ENCODE peak calls at places on chromosomes 1 and 21, in nine cellular contexts. M, E, Y, L, A, D, K, H and I are unnamed samples.
A peak's percentile ranks its signal among the peaks of the same experiment; 100 is the strongest.

GRCh38 chr1:206114692-206115430 is 2.3 kb downstream of the AVPR1B start:
- DNase-seq in M (no peak), E (no peak), Y (no peak), L (no peak), A (no peak), D (no peak), K (no peak), H (no peak), I (no peak)

GRCh38 chr1:60280764-60281278 is 207.3 kb upstream of the C1orf87 start:
- DNase-seq in M (no peak), E (no peak), Y (no peak), L (no peak), A (no peak), D (no peak), K (no peak), H (no peak), I (peak; percentile 69)

GRCh38 chr1:55893155-55893554 is 678.0 kb upstream of the USP24 start:
- DNase-seq in M (peak; percentile 43), E (peak; percentile 43), Y (no peak), L (peak; percentile 73), A (peak; percentile 28), D (peak; percentile 54), K (no peak), H (peak; percentile 48), I (no peak)

GRCh38 chr1:190373705-190374336 is 103.8 kb downstream of the BRINP3 start:
- DNase-seq in M (no peak), E (peak; percentile 37), Y (no peak), L (peak; percentile 41), A (no peak), D (peak; percentile 18), K (peak; percentile 4), H (peak; percentile 51), I (no peak)

GRCh38 chr1:15455522-15455921 is 1.0 kb upstream of the CELA2A start:
- DNase-seq in M (no peak), E (no peak), Y (no peak), L (peak; percentile 68), A (peak; percentile 72), D (peak; percentile 49), K (no peak), H (no peak), I (no peak)

GRCh38 chr21:46099476-46099875 is 1.6 kb downstream of the COL6A2 start:
- DNase-seq in M (no peak), E (peak; percentile 55), Y (no peak), L (peak; percentile 54), A (peak; percentile 66), D (no peak), K (peak; percentile 20), H (no peak), I (peak; percentile 68)

GRCh38 chr1:230581446-230582079 is 60.7 kb upstream of the COG2 start:
- DNase-seq in M (no peak), E (no peak), Y (no peak), L (no peak), A (no peak), D (no peak), K (no peak), H (peak; percentile 76), I (no peak)

GRCh38 chr1:116923421-116923820 is 13.7 kb downstream of the PTGFRN start:
- DNase-seq in M (no peak), E (no peak), Y (no peak), L (no peak), A (no peak), D (no peak), K (no peak), H (no peak), I (no peak)

GRCh38 chr1:154403300-154403943 is 1.7 kb upstream of the IL6R start:
- DNase-seq in M (no peak), E (no peak), Y (no peak), L (no peak), A (no peak), D (no peak), K (no peak), H (no peak), I (no peak)

GRCh38 chr1:8970870-8971337 is 25.2 kb downstream of the CA6 start:
- DNase-seq in M (no peak), E (no peak), Y (no peak), L (no peak), A (no peak), D (no peak), K (peak; percentile 67), H (no peak), I (no peak)

GRCh38 chr1:24762133-24762676 is 17.0 kb downstream of the CLIC4 start:
- DNase-seq in M (no peak), E (no peak), Y (no peak), L (no peak), A (no peak), D (no peak), K (no peak), H (no peak), I (no peak)

GRCh38 chr1:184143449-184143848 is 91.9 kb downstream of the TSEN15 start:
- DNase-seq in M (no peak), E (no peak), Y (no peak), L (peak; percentile 44), A (peak; percentile 79), D (peak; percentile 79), K (no peak), H (peak; percentile 48), I (no peak)